ENCODE peak calls at places on chromosomes 5 and 9, in four cellular contexts. W is CD8-positive, alpha-beta T cell; M is uterus; G is right cardiac atrium. E is an unnamed sample.

GRCh38 chr9:89471390-89471789 is 26.5 kb downstream of the SEMA4D start:
- DNase-seq in G (peak; percentile 22), W (no peak), M (no peak), E (no peak)

GRCh38 chr5:138603521-138603920 is 28.3 kb upstream of the HSPA9 start:
- DNase-seq in G (no peak), W (no peak), M (no peak), E (no peak)

GRCh38 chr5:87195616-87196015 is 72.1 kb upstream of the RASA1 start:
- DNase-seq in M (no peak), G (no peak), W (no peak), E (no peak)

GRCh38 chr5:50740832-50741231 is 74.4 kb downstream of the PARP8 start:
- DNase-seq in W (no peak), G (no peak), M (no peak), E (no peak)

GRCh38 chr9:132878695-132879064 is at the start of gene SPACA9:
- DNase-seq in W (no peak), G (peak; percentile 91), M (peak; percentile 75), E (peak; percentile 74)

GRCh38 chr5:80990971-80991370 is 30.8 kb downstream of the RASGRF2 start:
- DNase-seq in M (no peak), G (no peak), W (no peak), E (no peak)

GRCh38 chr5:38039826-38040225 is 200.0 kb upstream of the GDNF start:
- DNase-seq in M (no peak), W (no peak), G (no peak), E (no peak)

GRCh38 chr9:14278291-14278721 is 35.6 kb downstream of the NFIB start:
- DNase-seq in M (no peak), W (no peak), G (no peak), E (no peak)

GRCh38 chr5:149847611-149848010 is 97.0 kb downstream of the PDE6A start:
- DNase-seq in W (no peak), G (no peak), M (no peak), E (no peak)

GRCh38 chr5:139058121-139058520 is 140.0 kb downstream of the SIL1 start:
- DNase-seq in W (no peak), M (no peak), G (no peak), E (no peak)

GRCh38 chr9:136615631-136616306 is 46.9 kb upstream of the EGFL7 start:
- DNase-seq in M (no peak), G (peak; percentile 28), W (no peak), E (peak; percentile 15)

GRCh38 chr9:99590879-99591278 is 230.8 kb upstream of the NR4A3 start:
- DNase-seq in M (no peak), G (no peak), W (no peak), E (no peak)

GRCh38 chr5:93349613-93350012 is 231.4 kb downstream of the NR2F1-AS1 start:
- DNase-seq in G (no peak), M (no peak), W (no peak), E (no peak)

GRCh38 chr9:72856985-72857631 is 95.7 kb downstream of the ALDH1A1 start:
- DNase-seq in G (no peak), M (no peak), W (no peak), E (no peak)

GRCh38 chr9:130172161-130172857 is at the start of gene NCS1:
- DNase-seq in W (peak; percentile 60), G (peak; percentile 92), M (peak; percentile 81), E (peak; percentile 79)

GRCh38 chr5:61311836-61312808 is 19.9 kb upstream of the ZSWIM6 start:
- DNase-seq in W (no peak), M (no peak), G (no peak), E (no peak)

GRCh38 chr5:2866622-2867372 is 115.3 kb upstream of the IRX2 start:
- DNase-seq in G (no peak), M (no peak), W (peak; percentile 42), E (no peak)
- H3K4me3 ChIP-seq in G (no peak overlapping the region), M (no peak overlapping the region), W (no peak overlapping the region), E (no peak overlapping the region)

DNA sequence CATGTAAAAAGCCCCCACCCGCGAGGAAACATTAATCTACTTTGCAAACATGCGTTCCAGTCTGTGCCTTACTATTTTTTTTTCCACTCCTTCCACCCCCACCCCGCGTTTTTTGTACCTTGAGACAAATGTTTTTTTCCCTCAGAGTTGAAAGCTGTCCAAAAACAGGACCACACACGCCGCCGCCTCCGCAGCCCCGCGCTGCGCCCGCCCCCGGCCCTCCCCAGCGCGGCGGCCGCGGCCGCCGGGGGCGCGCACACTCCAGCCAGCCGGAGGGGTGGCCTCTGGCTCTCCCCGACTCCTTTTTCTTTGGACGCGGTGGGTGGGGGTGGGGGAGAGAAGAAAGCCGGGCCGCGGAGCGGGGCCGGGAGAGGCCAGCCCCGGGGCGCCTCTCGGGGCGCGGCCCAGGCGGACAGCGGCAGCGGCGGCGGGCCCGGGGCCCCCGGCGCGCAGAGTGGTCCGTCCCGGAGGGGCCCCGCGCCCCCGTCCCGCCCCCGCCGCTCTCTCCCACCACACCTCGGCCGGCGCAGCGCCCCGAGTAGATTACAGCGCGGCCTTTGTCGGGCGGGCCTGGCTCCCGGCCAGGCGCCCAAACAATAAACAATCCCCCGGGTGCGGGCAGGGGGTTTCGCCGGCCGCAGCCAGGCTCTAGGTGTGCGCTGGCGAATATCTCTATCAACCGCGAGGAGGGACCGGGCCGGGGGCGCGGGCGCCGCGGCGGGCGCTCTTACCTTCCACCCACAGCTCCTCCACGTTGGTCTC is 10.9 kb downstream of the PTCH1 start:
- DNase-seq in G (peak; percentile 85), M (peak; percentile 71), W (peak; percentile 65), E (peak; percentile 57)
- H3K27me3 ChIP-seq in G (no peaks in the 10 kb centered on the region), M (no peaks in the 10 kb centered on the region), W (no peaks in the 10 kb centered on the region), E (no peaks in the 10 kb centered on the region)

GRCh38 chr5:155700333-155700732 is 626.6 kb upstream of the SGCD start:
- DNase-seq in G (no peak), W (no peak), M (no peak), E (no peak)
- H3K4me3 ChIP-seq in G (no peak overlapping the region), W (no peak overlapping the region), M (no peak overlapping the region), E (no peak overlapping the region)

DNA sequence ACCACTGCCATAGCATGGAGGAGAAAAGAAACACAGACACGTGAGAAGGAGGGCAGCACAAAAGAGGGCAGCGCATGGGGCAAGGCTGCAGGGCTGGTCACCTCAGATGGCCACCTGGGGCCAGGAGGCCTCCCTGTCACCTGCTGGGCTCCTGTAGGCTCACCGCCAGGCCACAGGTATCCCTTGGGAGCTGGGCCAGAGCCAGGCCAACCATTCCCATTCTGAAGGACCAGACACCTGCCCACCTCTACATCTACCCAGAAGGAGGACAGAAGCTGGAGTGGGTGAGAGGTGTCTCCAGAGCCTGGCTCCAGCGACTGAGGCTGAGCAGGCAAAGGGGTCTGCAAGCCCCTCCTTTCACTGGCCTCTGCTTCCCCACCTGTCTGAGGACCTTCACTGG is 103.1 kb downstream of the PAX5 start:
- DNase-seq in W (no peak), G (no peak), M (no peak), E (no peak)
- H3K27me3 ChIP-seq in W (no peaks in the 10 kb centered on the region), G (no peaks in the 10 kb centered on the region), M (no peaks in the 10 kb centered on the region), E (peaks cover 60% of the 10 kb centered on the region)